ENCODE peak calls at places on chromosomes 11 and 22, in five cellular contexts. One of them, this sample, is unnamed.

GRCh38 chr22:41902016-41902415 is 12.9 kb downstream of the SHISA8 start:
- DNase-seq in HFFc6: no peak
- DNase-seq in stimulated activated CD8-positive, alpha-beta memory T cell treated with anti-CD3 and anti-CD28 coated beads, Interleukin-4, amount 100 ng/mL, for 4 hours: no peak
- DNase-seq in epithelial cell of prostate: no peak
- DNase-seq in type B pancreatic cell: no peak
- DNase-seq in this sample: no peak

GRCh38 chr11:122394326-122394725 is 261.2 kb upstream of the UBASH3B start:
- DNase-seq in type B pancreatic cell: no peak
- DNase-seq in epithelial cell of prostate: no peak
- DNase-seq in HFFc6: no peak
- DNase-seq in stimulated activated CD8-positive, alpha-beta memory T cell treated with anti-CD3 and anti-CD28 coated beads, Interleukin-4, amount 100 ng/mL, for 4 hours: no peak
- DNase-seq in this sample: no peak

GRCh38 chr11:70705930-70706329 is 307.6 kb downstream of the CTTN start:
- DNase-seq in HFFc6: no peak
- DNase-seq in stimulated activated CD8-positive, alpha-beta memory T cell treated with anti-CD3 and anti-CD28 coated beads, Interleukin-4, amount 100 ng/mL, for 4 hours: no peak
- DNase-seq in type B pancreatic cell: no peak
- DNase-seq in epithelial cell of prostate: no peak
- DNase-seq in this sample: no peak

GRCh38 chr22:47626428-47627390 is 864.3 kb downstream of the TBC1D22A start:
- DNase-seq in stimulated activated CD8-positive, alpha-beta memory T cell treated with anti-CD3 and anti-CD28 coated beads, Interleukin-4, amount 100 ng/mL, for 4 hours: no peak
- DNase-seq in epithelial cell of prostate: no peak
- DNase-seq in HFFc6: no peak
- DNase-seq in type B pancreatic cell: no peak
- DNase-seq in this sample: no peak

GRCh38 chr11:73452726-73453125 is 76.5 kb downstream of the RELT start:
- DNase-seq in stimulated activated CD8-positive, alpha-beta memory T cell treated with anti-CD3 and anti-CD28 coated beads, Interleukin-4, amount 100 ng/mL, for 4 hours: no peak
- DNase-seq in epithelial cell of prostate: no peak
- DNase-seq in HFFc6: no peak
- DNase-seq in type B pancreatic cell: no peak
- DNase-seq in this sample: no peak

GRCh38 chr11:40286137-40286536 is 1173.3 kb downstream of the LRRC4C start:
- DNase-seq in HFFc6: no peak
- DNase-seq in type B pancreatic cell: no peak
- DNase-seq in stimulated activated CD8-positive, alpha-beta memory T cell treated with anti-CD3 and anti-CD28 coated beads, Interleukin-4, amount 100 ng/mL, for 4 hours: no peak
- DNase-seq in epithelial cell of prostate: no peak
- DNase-seq in this sample: no peak

GRCh38 chr22:36885474-36885873 is 24.7 kb downstream of the NCF4 start:
- DNase-seq in HFFc6: no peak
- DNase-seq in epithelial cell of prostate: no peak
- DNase-seq in type B pancreatic cell: no peak
- DNase-seq in stimulated activated CD8-positive, alpha-beta memory T cell treated with anti-CD3 and anti-CD28 coated beads, Interleukin-4, amount 100 ng/mL, for 4 hours: no peak
- DNase-seq in this sample: no peak

GRCh38 chr11:58629857-58630256 is 7.4 kb downstream of the CNTF start:
- DNase-seq in HFFc6: peak
- DNase-seq in stimulated activated CD8-positive, alpha-beta memory T cell treated with anti-CD3 and anti-CD28 coated beads, Interleukin-4, amount 100 ng/mL, for 4 hours: no peak
- DNase-seq in epithelial cell of prostate: no peak
- DNase-seq in type B pancreatic cell: no peak
- DNase-seq in this sample: no peak

GRCh38 chr11:73570415-73571114 is 27.3 kb downstream of the FAM168A start:
- DNase-seq in type B pancreatic cell: no peak
- DNase-seq in stimulated activated CD8-positive, alpha-beta memory T cell treated with anti-CD3 and anti-CD28 coated beads, Interleukin-4, amount 100 ng/mL, for 4 hours: no peak
- DNase-seq in HFFc6: peak
- DNase-seq in epithelial cell of prostate: peak
- DNase-seq in this sample: peak

GRCh38 chr22:50737728-50738648 is at the start of gene ACR:
- DNase-seq in HFFc6: no peak
- DNase-seq in type B pancreatic cell: peak
- DNase-seq in stimulated activated CD8-positive, alpha-beta memory T cell treated with anti-CD3 and anti-CD28 coated beads, Interleukin-4, amount 100 ng/mL, for 4 hours: no peak
- DNase-seq in epithelial cell of prostate: no peak
- DNase-seq in this sample: no peak

GRCh38 chr11:24496728-24497396 is at the start of gene LUZP2:
- DNase-seq in epithelial cell of prostate: no peak
- DNase-seq in type B pancreatic cell: peak
- DNase-seq in stimulated activated CD8-positive, alpha-beta memory T cell treated with anti-CD3 and anti-CD28 coated beads, Interleukin-4, amount 100 ng/mL, for 4 hours: no peak
- DNase-seq in HFFc6: no peak
- DNase-seq in this sample: peak

GRCh38 chr11:124670732-124671131 is 2.8 kb downstream of the SIAE start:
- DNase-seq in HFFc6: no peak
- DNase-seq in type B pancreatic cell: no peak
- DNase-seq in epithelial cell of prostate: no peak
- DNase-seq in stimulated activated CD8-positive, alpha-beta memory T cell treated with anti-CD3 and anti-CD28 coated beads, Interleukin-4, amount 100 ng/mL, for 4 hours: no peak
- DNase-seq in this sample: no peak

GRCh38 chr11:65491614-65492386 is 7.0 kb upstream of the MALAT1 start:
- DNase-seq in epithelial cell of prostate: peak
- DNase-seq in type B pancreatic cell: no peak
- DNase-seq in HFFc6: peak
- DNase-seq in stimulated activated CD8-positive, alpha-beta memory T cell treated with anti-CD3 and anti-CD28 coated beads, Interleukin-4, amount 100 ng/mL, for 4 hours: no peak
- DNase-seq in this sample: peak

GRCh38 chr11:6248248-6248647 is 9.4 kb downstream of the CNGA4 start:
- DNase-seq in stimulated activated CD8-positive, alpha-beta memory T cell treated with anti-CD3 and anti-CD28 coated beads, Interleukin-4, amount 100 ng/mL, for 4 hours: no peak
- DNase-seq in type B pancreatic cell: no peak
- DNase-seq in epithelial cell of prostate: no peak
- DNase-seq in HFFc6: no peak
- DNase-seq in this sample: peak

GRCh38 chr11:19670030-19670761 is 42.4 kb upstream of the NAV2 start:
- DNase-seq in HFFc6: peak
- DNase-seq in type B pancreatic cell: no peak
- DNase-seq in epithelial cell of prostate: no peak
- DNase-seq in stimulated activated CD8-positive, alpha-beta memory T cell treated with anti-CD3 and anti-CD28 coated beads, Interleukin-4, amount 100 ng/mL, for 4 hours: no peak
- DNase-seq in this sample: no peak

GRCh38 chr11:70063555-70063954 is 14.6 kb upstream of the ANO1 start:
- DNase-seq in epithelial cell of prostate: peak
- DNase-seq in type B pancreatic cell: peak
- DNase-seq in stimulated activated CD8-positive, alpha-beta memory T cell treated with anti-CD3 and anti-CD28 coated beads, Interleukin-4, amount 100 ng/mL, for 4 hours: no peak
- DNase-seq in HFFc6: no peak
- DNase-seq in this sample: peak

GRCh38 chr11:130125638-130126037 is 33.9 kb upstream of the ST14 start:
- DNase-seq in stimulated activated CD8-positive, alpha-beta memory T cell treated with anti-CD3 and anti-CD28 coated beads, Interleukin-4, amount 100 ng/mL, for 4 hours: no peak
- DNase-seq in epithelial cell of prostate: no peak
- DNase-seq in type B pancreatic cell: no peak
- DNase-seq in HFFc6: no peak
- DNase-seq in this sample: no peak

GRCh38 chr11:3840289-3840869 is 380 bp downstream of the RHOG start:
- DNase-seq in type B pancreatic cell: no peak
- DNase-seq in stimulated activated CD8-positive, alpha-beta memory T cell treated with anti-CD3 and anti-CD28 coated beads, Interleukin-4, amount 100 ng/mL, for 4 hours: no peak
- DNase-seq in epithelial cell of prostate: no peak
- DNase-seq in HFFc6: no peak
- DNase-seq in this sample: peak

GRCh38 chr11:66011239-66011784 is 496 bp upstream of the CST6 start:
- DNase-seq in epithelial cell of prostate: peak
- DNase-seq in type B pancreatic cell: no peak
- DNase-seq in stimulated activated CD8-positive, alpha-beta memory T cell treated with anti-CD3 and anti-CD28 coated beads, Interleukin-4, amount 100 ng/mL, for 4 hours: no peak
- DNase-seq in HFFc6: peak
- DNase-seq in this sample: peak

GRCh38 chr11:72573380-72573949 is 100.8 kb downstream of the PDE2A start:
- DNase-seq in stimulated activated CD8-positive, alpha-beta memory T cell treated with anti-CD3 and anti-CD28 coated beads, Interleukin-4, amount 100 ng/mL, for 4 hours: no peak
- DNase-seq in HFFc6: peak
- DNase-seq in epithelial cell of prostate: no peak
- DNase-seq in type B pancreatic cell: no peak
- DNase-seq in this sample: no peak

GRCh38 chr11:93248602-93249001 is 50.8 kb upstream of the SLC36A4 start:
- DNase-seq in epithelial cell of prostate: no peak
- DNase-seq in HFFc6: peak
- DNase-seq in type B pancreatic cell: no peak
- DNase-seq in stimulated activated CD8-positive, alpha-beta memory T cell treated with anti-CD3 and anti-CD28 coated beads, Interleukin-4, amount 100 ng/mL, for 4 hours: no peak
- DNase-seq in this sample: peak

GRCh38 chr22:39290248-39290720 is 29.1 kb downstream of the RPL3 start:
- DNase-seq in stimulated activated CD8-positive, alpha-beta memory T cell treated with anti-CD3 and anti-CD28 coated beads, Interleukin-4, amount 100 ng/mL, for 4 hours: no peak
- DNase-seq in type B pancreatic cell: no peak
- DNase-seq in HFFc6: no peak
- DNase-seq in epithelial cell of prostate: peak
- DNase-seq in this sample: peak

GRCh38 chr11:120869516-120870011 is 154.3 kb upstream of the TBCEL start:
- DNase-seq in stimulated activated CD8-positive, alpha-beta memory T cell treated with anti-CD3 and anti-CD28 coated beads, Interleukin-4, amount 100 ng/mL, for 4 hours: no peak
- DNase-seq in epithelial cell of prostate: no peak
- DNase-seq in HFFc6: no peak
- DNase-seq in type B pancreatic cell: no peak
- DNase-seq in this sample: no peak

GRCh38 chr11:130606781-130607511 is 158.5 kb downstream of the ADAMTS15 start:
- DNase-seq in epithelial cell of prostate: no peak
- DNase-seq in HFFc6: no peak
- DNase-seq in stimulated activated CD8-positive, alpha-beta memory T cell treated with anti-CD3 and anti-CD28 coated beads, Interleukin-4, amount 100 ng/mL, for 4 hours: no peak
- DNase-seq in type B pancreatic cell: peak
- DNase-seq in this sample: no peak

GRCh38 chr11:123362941-123363340 is 67.1 kb upstream of the GRAMD1B start:
- DNase-seq in epithelial cell of prostate: no peak
- DNase-seq in type B pancreatic cell: no peak
- DNase-seq in HFFc6: no peak
- DNase-seq in stimulated activated CD8-positive, alpha-beta memory T cell treated with anti-CD3 and anti-CD28 coated beads, Interleukin-4, amount 100 ng/mL, for 4 hours: no peak
- DNase-seq in this sample: no peak

GRCh38 chr11:118633979-118634378 is 26.6 kb downstream of the PHLDB1 start:
- DNase-seq in type B pancreatic cell: no peak
- DNase-seq in stimulated activated CD8-positive, alpha-beta memory T cell treated with anti-CD3 and anti-CD28 coated beads, Interleukin-4, amount 100 ng/mL, for 4 hours: no peak
- DNase-seq in epithelial cell of prostate: no peak
- DNase-seq in HFFc6: peak
- DNase-seq in this sample: no peak

GRCh38 chr11:2555376-2555775 is 110.6 kb downstream of the KCNQ1 start:
- DNase-seq in epithelial cell of prostate: no peak
- DNase-seq in stimulated activated CD8-positive, alpha-beta memory T cell treated with anti-CD3 and anti-CD28 coated beads, Interleukin-4, amount 100 ng/mL, for 4 hours: no peak
- DNase-seq in HFFc6: no peak
- DNase-seq in type B pancreatic cell: no peak
- DNase-seq in this sample: no peak

GRCh38 chr11:42631223-42631843 is 680.5 kb upstream of the API5 start:
- DNase-seq in epithelial cell of prostate: peak
- DNase-seq in HFFc6: peak
- DNase-seq in type B pancreatic cell: no peak
- DNase-seq in stimulated activated CD8-positive, alpha-beta memory T cell treated with anti-CD3 and anti-CD28 coated beads, Interleukin-4, amount 100 ng/mL, for 4 hours: no peak
- DNase-seq in this sample: peak

GRCh38 chr11:2424811-2425495 is 19.4 kb downstream of the TRPM5 start:
- DNase-seq in type B pancreatic cell: no peak
- DNase-seq in stimulated activated CD8-positive, alpha-beta memory T cell treated with anti-CD3 and anti-CD28 coated beads, Interleukin-4, amount 100 ng/mL, for 4 hours: no peak
- DNase-seq in epithelial cell of prostate: no peak
- DNase-seq in HFFc6: no peak
- DNase-seq in this sample: no peak

This sample was measured in foreskin keratinocyte.